ENCODE peak calls at places on chromosome 15, in seven cellular contexts. S, G, L, M, P, Q and H are unnamed samples.

GRCh38 chr15:71600237-71600636 is 210.1 kb upstream of the NR2E3 start:
- DNase-seq in L (no peak), S (no peak), M (no peak), P (no peak), Q (no peak), G (no peak), H (no peak)

GRCh38 chr15:27123808-27124207 is 152.8 kb downstream of the GABRG3 start:
- DNase-seq in L (no peak), M (no peak), S (no peak), P (no peak), G (no peak), Q (peak; percentile 5), H (no peak)

GRCh38 chr15:40063563-40064011 is 24.6 kb upstream of the SRP14 start:
- DNase-seq in M (no peak), L (no peak), Q (no peak), G (peak; percentile 88), S (peak; percentile 60), P (no peak), H (no peak)

GRCh38 chr15:94677202-94677790 is 445.9 kb downstream of the MCTP2 start:
- DNase-seq in M (no peak), Q (no peak), P (no peak), S (no peak), G (no peak), L (no peak), H (no peak)

GRCh38 chr15:76979996-76980520 is 14.9 kb upstream of the PSTPIP1 start:
- DNase-seq in L (no peak), S (no peak), G (no peak), P (no peak), M (no peak), Q (no peak), H (no peak)

GRCh38 chr15:73838795-73839565 is 34.4 kb upstream of the TBC1D21 start:
- DNase-seq in S (no peak), G (no peak), Q (peak; percentile 13), P (no peak), M (no peak), L (no peak), H (no peak)

GRCh38 chr15:87816811-87817210 is 439.7 kb downstream of the NTRK3 start:
- DNase-seq in S (peak; percentile 82), Q (peak; percentile 73), P (peak; percentile 90), G (peak; percentile 2), M (no peak), L (no peak), H (no peak)

GRCh38 chr15:48680841-48681240 is 35.3 kb upstream of the FBN1 start:
- DNase-seq in G (no peak), M (no peak), P (peak; percentile 79), Q (peak; percentile 77), S (peak; percentile 86), L (no peak), H (no peak)

GRCh38 chr15:99123706-99124451 is 19.0 kb downstream of the SYNM start:
- DNase-seq in Q (peak; percentile 93), L (peak; percentile 80), M (peak; percentile 55), G (no peak), S (peak; percentile 85), P (peak; percentile 83), H (no peak)

GRCh38 chr15:89444241-89444797 is 52.1 kb downstream of the RHCG start:
- DNase-seq in L (no peak), M (peak; percentile 53), P (no peak), Q (no peak), S (no peak), G (no peak), H (no peak)

GRCh38 chr15:72230197-72231065 is 559 bp downstream of the PKM start:
- DNase-seq in M (peak; percentile 91), P (peak; percentile 73), L (peak; percentile 87), S (peak; percentile 85), G (no peak), Q (peak; percentile 96), H (peak; percentile 54)

GRCh38 chr15:26771168-26771916 is 1.5 kb downstream of the GABRB3 start:
- DNase-seq in M (peak; percentile 94), S (no peak), G (no peak), P (no peak), L (no peak), Q (peak; percentile 2), H (no peak)

GRCh38 chr15:22962611-22963010 is 17.6 kb downstream of the CYFIP1 start:
- DNase-seq in G (no peak), M (no peak), P (no peak), S (no peak), L (peak; percentile 27), Q (no peak), H (no peak)

GRCh38 chr15:43255376-43255775 is 11.4 kb downstream of the TGM5 start:
- DNase-seq in S (no peak), L (no peak), M (no peak), P (no peak), Q (no peak), G (no peak), H (no peak)

GRCh38 chr15:25060472-25060803 is 105.7 kb downstream of the SNRPN start:
- DNase-seq in L (peak; percentile 31), M (no peak), G (no peak), P (no peak), Q (no peak), S (no peak), H (no peak)

GRCh38 chr15:26325495-26325894 is 447.4 kb downstream of the GABRB3 start:
- DNase-seq in Q (no peak), P (no peak), S (no peak), M (no peak), L (no peak), G (no peak), H (no peak)

GRCh38 chr15:91424001-91424400 is 323.9 kb downstream of the SV2B start:
- DNase-seq in Q (no peak), L (no peak), S (no peak), M (no peak), G (no peak), P (no peak), H (no peak)

GRCh38 chr15:70519616-70520015 is 243.7 kb downstream of the UACA start:
- DNase-seq in S (no peak), P (no peak), M (no peak), Q (no peak), G (no peak), L (no peak), H (no peak)

GRCh38 chr15:68581725-68582124 is 2.9 kb downstream of the CORO2B start:
- DNase-seq in M (no peak), G (no peak), L (peak; percentile 12), P (no peak), S (no peak), Q (no peak), H (no peak)
- H3K27ac ChIP-seq in M (no peak overlapping the region), G (no peak overlapping the region), L (no peak overlapping the region), P (no peak overlapping the region), S (no peak overlapping the region), Q (no peak overlapping the region), H (no peak overlapping the region)

GRCh38 chr15:57324944-57325679 is 51.2 kb upstream of the CGNL1 start:
- DNase-seq in Q (no peak), L (peak; percentile 51), G (no peak), M (no peak), P (no peak), S (no peak), H (no peak)
- H3K27ac ChIP-seq in Q (no peak overlapping the region), L (peak overlapping the region; percentile 94), G (no peak overlapping the region), M (no peak overlapping the region), P (no peak overlapping the region), S (no peak overlapping the region), H (no peak overlapping the region)

GRCh38 chr15:58525926-58526538 is 94.2 kb downstream of the LIPC start:
- DNase-seq in L (no peak), M (no peak), S (no peak), Q (no peak), G (no peak), P (no peak), H (no peak)
- H3K27ac ChIP-seq in L (no peak overlapping the region), M (no peak overlapping the region), S (no peak overlapping the region), Q (no peak overlapping the region), G (no peak overlapping the region), P (no peak overlapping the region), H (no peak overlapping the region)

DNA sequence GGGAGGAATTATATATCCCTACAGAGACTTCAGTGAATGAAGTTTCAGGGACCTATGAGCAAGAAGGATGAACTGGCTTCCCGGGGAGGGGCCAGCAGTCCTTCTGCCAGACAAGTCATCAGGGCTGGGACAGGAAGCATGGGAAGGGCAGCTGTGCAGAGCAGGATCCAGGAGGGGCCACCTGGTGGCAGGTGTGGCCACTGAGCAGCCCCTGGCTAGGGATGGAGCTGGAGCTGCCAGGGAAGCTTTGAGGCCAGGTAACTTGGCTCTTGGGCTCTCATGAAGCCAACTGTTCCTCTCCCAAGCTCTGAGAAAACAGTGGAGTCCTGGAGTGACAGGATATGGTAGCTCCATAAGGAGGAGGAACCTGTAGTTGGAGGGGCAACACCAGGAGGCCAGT is 132.6 kb downstream of the APBA2 start:
- DNase-seq in S (no peak), G (no peak), M (no peak), Q (no peak), P (no peak), L (no peak), H (no peak)
- H3K27ac ChIP-seq in S (no peak overlapping the region), G (no peak overlapping the region), M (no peak overlapping the region), Q (no peak overlapping the region), P (no peak overlapping the region), L (no peak overlapping the region), H (no peak overlapping the region)

GRCh38 chr15:81031203-81031602 is 30.5 kb downstream of the TLNRD1 start:
- DNase-seq in Q (no peak), L (no peak), G (no peak), S (no peak), P (no peak), M (no peak), H (no peak)

GRCh38 chr15:81030368-81030739 is 29.6 kb downstream of the TLNRD1 start:
- DNase-seq in L (no peak), P (no peak), M (no peak), Q (no peak), S (no peak), G (no peak), H (no peak)

GRCh38 chr15:81032355-81032754 is 31.6 kb downstream of the TLNRD1 start:
- DNase-seq in G (no peak), L (no peak), Q (no peak), M (no peak), P (no peak), S (no peak), H (no peak)

GRCh38 chr15:81033508-81033907 is 32.8 kb downstream of the TLNRD1 start:
- DNase-seq in G (no peak), M (no peak), L (no peak), P (no peak), Q (no peak), S (no peak), H (no peak)

DNA sequence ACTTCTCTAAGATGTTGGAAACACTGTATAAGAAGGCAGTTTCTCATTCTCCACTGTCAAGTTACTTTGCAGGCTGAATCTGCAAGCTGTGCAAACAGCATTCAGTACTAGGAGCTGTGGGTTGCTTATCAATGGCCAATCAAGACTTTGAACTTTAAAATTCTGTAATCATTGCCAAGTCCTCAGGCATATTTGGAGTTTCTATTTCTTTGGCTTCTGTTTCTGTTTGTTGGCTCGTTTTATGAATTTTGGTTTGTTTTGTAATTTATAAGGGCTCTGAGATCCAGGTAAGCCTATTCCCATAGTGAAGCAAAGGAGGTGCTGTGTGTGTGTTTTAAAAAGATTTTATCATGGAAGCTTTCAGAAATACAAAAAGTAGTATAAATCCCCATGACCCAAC is 32.1 kb downstream of the TLNRD1 start:
- DNase-seq in P (no peak), L (no peak), S (no peak), G (no peak), M (no peak), Q (no peak), H (no peak)
- H3K27ac ChIP-seq in P (no peak overlapping the region), L (no peak overlapping the region), S (no peak overlapping the region), G (no peak overlapping the region), M (no peak overlapping the region), Q (no peak overlapping the region), H (no peak overlapping the region)